ENCODE peak calls at places on chromosomes 6 and 20, in four cellular contexts. One of them, this sample, is unnamed.

GRCh38 chr6:143536866-143537691 is 25.6 kb upstream of the FUCA2 start:
- DNase-seq in foreskin fibroblast: peak; percentile 87
- DNase-seq in fibroblast of pulmonary artery: peak; percentile 49
- DNase-seq in Panc1: peak; percentile 12
- DNase-seq in this sample: peak; percentile 66

GRCh38 chr20:45174434-45175364 is at the start of gene PI3:
- DNase-seq in fibroblast of pulmonary artery: peak; percentile 69
- DNase-seq in foreskin fibroblast: no peak
- DNase-seq in Panc1: no peak
- DNase-seq in this sample: no peak

GRCh38 chr6:106899697-106900096 is 74.8 kb downstream of the CD24 start:
- DNase-seq in foreskin fibroblast: no peak
- DNase-seq in fibroblast of pulmonary artery: no peak
- DNase-seq in Panc1: no peak
- DNase-seq in this sample: no peak

GRCh38 chr6:76275746-76276145 is 203.3 kb upstream of the IMPG1 start:
- DNase-seq in Panc1: no peak
- DNase-seq in foreskin fibroblast: no peak
- DNase-seq in fibroblast of pulmonary artery: no peak
- DNase-seq in this sample: no peak

GRCh38 chr20:20548527-20549266 is 163.7 kb downstream of the RALGAPA2 start:
- DNase-seq in Panc1: no peak
- DNase-seq in foreskin fibroblast: no peak
- DNase-seq in fibroblast of pulmonary artery: no peak
- DNase-seq in this sample: no peak

GRCh38 chr20:57342829-57343228 is 8.2 kb upstream of the RAE1 start:
- DNase-seq in foreskin fibroblast: peak; percentile 44
- DNase-seq in fibroblast of pulmonary artery: peak; percentile 19
- DNase-seq in Panc1: no peak
- DNase-seq in this sample: no peak

GRCh38 chr20:50450961-50451752 is 59.0 kb upstream of the PTPN1 start:
- DNase-seq in foreskin fibroblast: peak; percentile 89
- DNase-seq in fibroblast of pulmonary artery: peak; percentile 65
- DNase-seq in Panc1: no peak
- DNase-seq in this sample: no peak

GRCh38 chr6:86423571-86423970 is 513.8 kb upstream of the HTR1E start:
- DNase-seq in Panc1: no peak
- DNase-seq in fibroblast of pulmonary artery: no peak
- DNase-seq in foreskin fibroblast: no peak
- DNase-seq in this sample: no peak

GRCh38 chr20:63288581-63289251 is 4.3 kb upstream of the COL20A1 start:
- DNase-seq in Panc1: no peak
- DNase-seq in foreskin fibroblast: no peak
- DNase-seq in fibroblast of pulmonary artery: no peak
- DNase-seq in this sample: no peak

GRCh38 chr20:50026746-50027575 is 44.2 kb downstream of the SNAI1 start:
- DNase-seq in fibroblast of pulmonary artery: no peak
- DNase-seq in foreskin fibroblast: no peak
- DNase-seq in Panc1: no peak
- DNase-seq in this sample: no peak

GRCh38 chr20:4147319-4147718 is 132.0 kb upstream of the RNF24 start:
- DNase-seq in fibroblast of pulmonary artery: no peak
- DNase-seq in foreskin fibroblast: no peak
- DNase-seq in Panc1: no peak
- DNase-seq in this sample: no peak

GRCh38 chr6:54299542-54300269 is 8.5 kb upstream of the TINAG start:
- DNase-seq in foreskin fibroblast: peak; percentile 75
- DNase-seq in fibroblast of pulmonary artery: peak; percentile 7
- DNase-seq in Panc1: no peak
- DNase-seq in this sample: no peak

GRCh38 chr20:60410865-60411264 is 452.6 kb downstream of the CDH26 start:
- DNase-seq in Panc1: no peak
- DNase-seq in foreskin fibroblast: no peak
- DNase-seq in fibroblast of pulmonary artery: no peak
- DNase-seq in this sample: no peak

GRCh38 chr6:14028631-14029030 is 88.9 kb upstream of the CD83 start:
- DNase-seq in fibroblast of pulmonary artery: no peak
- DNase-seq in foreskin fibroblast: no peak
- DNase-seq in Panc1: no peak
- DNase-seq in this sample: no peak

GRCh38 chr6:111721677-111722219 is 116.1 kb upstream of the TRAF3IP2 start:
- DNase-seq in Panc1: no peak
- DNase-seq in fibroblast of pulmonary artery: peak; percentile 81
- DNase-seq in foreskin fibroblast: peak; percentile 74
- DNase-seq in this sample: no peak

GRCh38 chr20:7974785-7975435 is 34.7 kb upstream of the HAO1 start:
- DNase-seq in foreskin fibroblast: no peak
- DNase-seq in Panc1: no peak
- DNase-seq in fibroblast of pulmonary artery: no peak
- DNase-seq in this sample: no peak

GRCh38 chr20:5172167-5172586 is 45.4 kb downstream of the CDS2 start:
- DNase-seq in foreskin fibroblast: no peak
- DNase-seq in Panc1: no peak
- DNase-seq in fibroblast of pulmonary artery: no peak
- DNase-seq in this sample: no peak

GRCh38 chr6:14458669-14459266 is 341.2 kb downstream of the CD83 start:
- DNase-seq in foreskin fibroblast: peak; percentile 84
- DNase-seq in fibroblast of pulmonary artery: peak; percentile 94
- DNase-seq in Panc1: no peak
- DNase-seq in this sample: no peak

GRCh38 chr6:118804091-118804490 is 89.9 kb upstream of the ASF1A start:
- DNase-seq in fibroblast of pulmonary artery: no peak
- DNase-seq in Panc1: no peak
- DNase-seq in foreskin fibroblast: no peak
- DNase-seq in this sample: no peak

GRCh38 chr6:118813795-118814194 is 80.2 kb upstream of the ASF1A start:
- DNase-seq in Panc1: no peak
- DNase-seq in fibroblast of pulmonary artery: peak; percentile 34
- DNase-seq in foreskin fibroblast: peak; percentile 71
- DNase-seq in this sample: no peak

GRCh38 chr6:118810420-118811027 is 83.4 kb upstream of the ASF1A start:
- DNase-seq in foreskin fibroblast: no peak
- DNase-seq in fibroblast of pulmonary artery: no peak
- DNase-seq in Panc1: no peak
- DNase-seq in this sample: no peak

GRCh38 chr6:118812972-118813371 is 81.0 kb upstream of the ASF1A start:
- DNase-seq in foreskin fibroblast: peak; percentile 58
- DNase-seq in fibroblast of pulmonary artery: no peak
- DNase-seq in Panc1: no peak
- DNase-seq in this sample: no peak

DNA sequence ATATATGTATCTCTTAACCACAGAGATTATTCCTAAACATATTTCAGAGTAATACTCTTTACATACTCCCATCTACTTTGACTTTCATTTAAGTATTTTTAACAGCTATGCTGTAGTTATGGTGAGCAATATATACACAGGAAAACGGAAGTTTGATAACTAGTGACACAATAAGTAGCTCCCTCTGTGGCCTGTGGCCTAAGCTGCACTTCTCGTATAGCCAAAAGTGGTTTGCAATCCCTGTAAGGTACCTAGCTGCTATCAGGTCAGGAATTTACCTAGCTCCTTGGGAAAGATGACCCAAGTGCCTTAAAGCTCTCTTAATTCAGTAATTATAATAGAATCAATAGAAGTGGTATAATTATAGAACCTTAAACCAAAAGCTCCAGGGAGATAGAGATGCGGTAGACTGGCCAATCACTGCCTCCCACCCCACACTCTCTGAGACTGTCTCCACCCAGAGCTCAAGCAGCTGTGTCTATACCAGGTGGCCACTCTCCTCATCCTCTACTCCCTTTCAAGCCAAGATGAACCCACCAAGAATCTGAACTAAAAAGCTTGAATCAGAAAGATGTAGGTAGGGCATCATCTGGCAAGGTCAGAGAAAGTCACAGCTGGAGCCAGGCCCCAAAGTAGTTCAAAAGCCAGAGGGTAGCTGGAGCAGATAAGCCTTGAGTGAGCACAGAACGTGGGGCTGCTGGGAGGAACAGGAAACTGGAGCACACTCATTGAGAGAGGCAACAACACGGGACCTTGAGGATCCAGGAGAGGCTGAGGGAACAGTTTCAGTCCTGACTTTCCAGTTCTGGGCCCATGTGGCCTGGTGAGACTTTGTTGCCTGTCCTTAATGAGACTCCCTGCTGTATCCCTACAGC is 84.9 kb upstream of the ASF1A start:
- DNase-seq in fibroblast of pulmonary artery: peak; percentile 39
- DNase-seq in Panc1: no peak
- DNase-seq in foreskin fibroblast: no peak
- DNase-seq in this sample: no peak
- TF ChIP-seq CTCF in fibroblast of pulmonary artery: no peak
- TF ChIP-seq CTCF in Panc1: no peak
- TF ChIP-seq CTCF in foreskin fibroblast: no peak
- TF ChIP-seq CTCF in this sample: no peak

GRCh38 chr6:90216081-90216977 is 80.3 kb downstream of the BACH2 start:
- DNase-seq in foreskin fibroblast: peak; percentile 7
- DNase-seq in fibroblast of pulmonary artery: no peak
- DNase-seq in Panc1: no peak
- DNase-seq in this sample: peak; percentile 40
- TF ChIP-seq CTCF in foreskin fibroblast: no peak
- TF ChIP-seq CTCF in fibroblast of pulmonary artery: no peak
- TF ChIP-seq CTCF in Panc1: no peak
- TF ChIP-seq CTCF in this sample: no peak

GRCh38 chr6:38336922-38337321 is 302.8 kb downstream of the BTBD9 start:
- DNase-seq in Panc1: no peak
- DNase-seq in foreskin fibroblast: no peak
- DNase-seq in fibroblast of pulmonary artery: no peak
- DNase-seq in this sample: no peak

GRCh38 chr6:38339914-38340313 is 299.8 kb downstream of the BTBD9 start:
- DNase-seq in Panc1: no peak
- DNase-seq in foreskin fibroblast: no peak
- DNase-seq in fibroblast of pulmonary artery: no peak
- DNase-seq in this sample: no peak

GRCh38 chr6:38341501-38341900 is 298.2 kb downstream of the BTBD9 start:
- DNase-seq in Panc1: no peak
- DNase-seq in foreskin fibroblast: no peak
- DNase-seq in fibroblast of pulmonary artery: no peak
- DNase-seq in this sample: no peak

DNA sequence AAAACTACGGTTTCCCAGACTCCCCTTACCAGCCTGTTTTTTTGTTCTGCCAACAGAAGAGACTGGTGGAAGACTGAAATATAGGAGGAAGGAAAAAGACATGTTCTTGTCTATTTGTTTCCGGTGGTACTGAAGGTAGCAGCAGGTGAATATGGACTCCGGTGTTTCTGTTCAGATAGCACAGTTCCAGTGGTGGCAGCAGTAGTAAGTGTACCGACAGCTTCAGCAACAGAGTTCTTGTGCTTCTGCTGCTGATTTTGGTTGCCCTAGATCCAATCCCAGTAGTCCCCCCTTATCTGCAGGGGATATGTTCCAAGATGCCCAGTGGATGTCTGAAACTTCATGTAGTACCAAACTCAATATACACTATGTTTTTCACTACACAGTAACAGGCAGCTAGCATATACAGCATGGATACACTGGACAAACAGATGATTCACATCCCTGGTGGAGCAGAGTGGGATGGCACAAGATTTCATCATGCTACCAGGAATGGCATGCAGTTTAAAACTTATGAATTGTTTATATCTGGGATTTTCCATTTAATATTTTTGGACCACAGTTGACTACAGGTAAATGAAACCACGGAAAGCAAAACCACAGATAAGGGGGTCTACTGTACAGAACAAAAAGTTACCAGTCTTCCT is 301.8 kb downstream of the BTBD9 start:
- DNase-seq in Panc1: peak; percentile 72
- DNase-seq in foreskin fibroblast: peak; percentile 92
- DNase-seq in fibroblast of pulmonary artery: peak; percentile 77
- DNase-seq in this sample: no peak
- TF ChIP-seq CTCF in Panc1: no peak
- TF ChIP-seq CTCF in foreskin fibroblast: peak; percentile 33
- TF ChIP-seq CTCF in fibroblast of pulmonary artery: peak; percentile 44
- TF ChIP-seq CTCF in this sample: peak; percentile 10

DNA sequence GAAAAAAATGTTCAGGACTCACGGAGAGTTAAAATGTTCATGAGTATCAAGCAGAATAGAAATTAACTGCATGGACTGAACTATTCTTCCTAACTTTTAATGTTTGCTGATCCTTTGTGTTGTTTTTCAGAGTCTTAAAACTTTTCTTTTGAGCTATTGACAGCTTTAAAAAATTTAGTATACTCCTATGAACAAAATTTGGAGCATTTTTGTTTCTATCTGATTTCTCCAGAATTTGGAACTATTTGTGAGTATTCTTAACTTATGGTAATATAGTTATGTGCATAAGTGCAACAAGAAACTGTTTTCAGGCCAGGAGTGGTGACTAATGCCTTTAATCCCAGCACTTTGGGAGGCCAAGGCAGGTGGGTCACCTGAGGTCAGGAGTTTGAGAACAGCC is 104.0 kb upstream of the MAP3K4 start:
- DNase-seq in foreskin fibroblast: no peak
- DNase-seq in fibroblast of pulmonary artery: no peak
- DNase-seq in Panc1: no peak
- DNase-seq in this sample: no peak
- TF ChIP-seq CTCF in foreskin fibroblast: no peak
- TF ChIP-seq CTCF in fibroblast of pulmonary artery: no peak
- TF ChIP-seq CTCF in Panc1: no peak
- TF ChIP-seq CTCF in this sample: no peak

DNA sequence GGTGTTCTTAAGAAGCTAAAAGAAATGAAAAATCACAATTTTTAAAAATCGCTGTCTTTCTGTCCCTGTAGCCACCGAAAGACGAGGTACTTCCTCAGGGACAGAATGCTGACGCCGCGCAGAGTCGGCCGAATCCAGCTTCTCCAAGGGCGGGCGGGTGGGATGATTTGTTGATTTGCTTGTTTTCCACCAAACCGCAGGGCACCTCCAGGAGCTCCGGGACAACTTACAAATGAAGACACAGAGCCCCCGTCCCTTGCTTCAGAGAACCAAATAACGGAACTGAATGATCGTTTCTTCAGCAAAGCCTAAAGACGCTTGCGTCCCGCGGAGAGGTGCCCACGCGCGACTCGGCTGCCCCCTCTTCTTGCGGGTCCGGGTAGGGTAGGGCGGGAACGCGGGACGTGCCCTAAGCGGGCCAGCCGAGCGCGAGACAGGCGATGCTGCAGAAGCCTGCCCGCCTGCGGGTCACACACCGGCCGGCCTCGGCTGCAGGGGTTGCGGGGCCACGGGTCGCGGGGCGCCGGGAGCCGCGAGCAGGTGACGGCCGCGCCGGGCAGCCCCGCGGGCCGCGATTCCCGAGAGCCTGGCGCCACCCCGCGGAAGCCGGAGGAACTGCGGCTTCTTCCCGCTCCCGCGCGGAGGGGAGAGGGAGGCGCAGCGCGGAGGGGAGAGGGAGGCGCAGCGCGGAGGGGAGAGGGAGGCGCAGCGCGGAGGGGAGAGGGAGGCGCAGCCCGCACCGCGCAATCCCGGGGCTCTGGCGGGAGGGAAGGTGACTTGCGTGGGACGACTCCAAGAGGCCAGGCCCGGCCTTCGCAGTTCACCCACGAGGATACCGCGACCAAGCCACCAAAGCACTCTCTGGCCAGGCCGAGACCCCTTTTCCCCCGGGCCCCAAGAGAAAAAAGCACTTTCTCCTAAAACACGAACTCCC is 7.7 kb upstream of the FOXF2 start:
- DNase-seq in fibroblast of pulmonary artery: peak; percentile 19
- DNase-seq in foreskin fibroblast: peak; percentile 83
- DNase-seq in Panc1: no peak
- DNase-seq in this sample: peak; percentile 91
- TF ChIP-seq CTCF in fibroblast of pulmonary artery: peak; percentile 39
- TF ChIP-seq CTCF in foreskin fibroblast: peak; percentile 55
- TF ChIP-seq CTCF in Panc1: peak; percentile 97
- TF ChIP-seq CTCF in this sample: peak; percentile 87

This sample was measured in mesothelial cell of epicardium.